ENCODE peak calls at places on chromosomes 13 and 19, in five cellular contexts. C is hepatocyte, P is body of pancreas, J is GM23338, M is psoas muscle. L is an unnamed sample.

GRCh38 chr13:111927181-111927540 is 139.8 kb upstream of the SOX1 start:
- DNase-seq in M (no peak), C (no peak), P (no peak), J (no peak), L (no peak)

GRCh38 chr13:110105136-110105535 is 201.8 kb downstream of the COL4A1 start:
- DNase-seq in C (peak; percentile 3), J (no peak), M (no peak), P (no peak), L (no peak)

GRCh38 chr19:53019684-53020083 is 6.0 kb downstream of the ERVV-1 start:
- DNase-seq in M (no peak), J (peak; percentile 99), C (no peak), P (no peak), L (no peak)

GRCh38 chr13:22428188-22428828 is 752.5 kb upstream of the SGCG start:
- DNase-seq in M (no peak), P (no peak), J (no peak), C (peak; percentile 64), L (no peak)

GRCh38 chr13:58619396-58620113 is 988.0 kb downstream of the PCDH17 start:
- DNase-seq in J (no peak), C (no peak), P (no peak), M (no peak), L (no peak)

GRCh38 chr13:60329221-60329983 is 67.6 kb upstream of the TDRD3 start:
- DNase-seq in M (no peak), J (peak; percentile 87), C (peak; percentile 67), P (peak; percentile 54), L (peak; percentile 22)

GRCh38 chr19:48568345-48568886 is 16.4 kb downstream of the SULT2B1 start:
- DNase-seq in P (peak; percentile 63), J (peak; percentile 65), C (peak; percentile 91), M (peak; percentile 93), L (peak; percentile 81)

GRCh38 chr13:65336916-65337315 is 1893.2 kb downstream of the PCDH9 start:
- DNase-seq in M (no peak), J (no peak), P (no peak), C (no peak), L (no peak)

GRCh38 chr13:110062077-110062776 is 244.7 kb downstream of the COL4A1 start:
- DNase-seq in C (no peak), P (peak; percentile 32), J (no peak), M (peak; percentile 23), L (no peak)

GRCh38 chr13:26561636-26562537 is 4.4 kb downstream of the WASF3 start:
- DNase-seq in C (peak; percentile 14), J (peak; percentile 23), P (no peak), M (no peak), L (no peak)

GRCh38 chr19:56253737-56254136 is 18.8 kb upstream of the EDDM13 start:
- DNase-seq in J (peak; percentile 46), P (no peak), C (peak; percentile 71), M (no peak), L (peak; percentile 51)

GRCh38 chr13:19597523-19597922 is 35.9 kb upstream of the MPHOSPH8 start:
- DNase-seq in M (no peak), C (no peak), P (no peak), J (no peak), L (peak; percentile 11)

GRCh38 chr19:45643024-45643926 is 4.1 kb upstream of the EML2 start:
- DNase-seq in P (peak; percentile 88), M (peak; percentile 83), C (peak; percentile 89), J (peak; percentile 92), L (peak; percentile 70)

GRCh38 chr19:35318679-35319448 is 10.1 kb upstream of the CD22 start:
- DNase-seq in J (no peak), M (peak; percentile 72), P (no peak), C (no peak), L (peak; percentile 90)

GRCh38 chr19:38842439-38843174 is 7.2 kb downstream of the HNRNPL start:
- DNase-seq in M (no peak), C (no peak), P (no peak), J (no peak), L (no peak)

GRCh38 chr13:26050568-26051230 is 1.1 kb downstream of the SHISA2 start:
- DNase-seq in P (no peak), M (peak; percentile 42), C (peak; percentile 45), J (peak; percentile 79), L (no peak)

GRCh38 chr13:30429721-30430694 is 7.7 kb downstream of the UBE2L5 start:
- DNase-seq in P (no peak), C (peak; percentile 58), J (no peak), M (no peak), L (peak; percentile 91)

GRCh38 chr13:20988033-20988908 is 73.1 kb downstream of the LATS2 start:
- DNase-seq in P (no peak), M (no peak), J (no peak), C (no peak), L (no peak)

GRCh38 chr13:30234763-30235162 is 72.6 kb downstream of the KATNAL1 start:
- DNase-seq in J (no peak), P (no peak), C (no peak), M (no peak), L (no peak)

GRCh38 chr13:107992542-107992941 is 222.8 kb downstream of the LIG4 start:
- DNase-seq in C (peak; percentile 51), J (no peak), P (no peak), M (no peak), L (no peak)

GRCh38 chr19:53192771-53193533 is at the start of gene ZNF665:
- DNase-seq in C (peak; percentile 93), J (peak; percentile 95), P (peak; percentile 85), M (peak; percentile 88), L (peak; percentile 46)

GRCh38 chr13:39130298-39130697 is 92.0 kb downstream of the NHLRC3 start:
- DNase-seq in J (peak; percentile 28), M (no peak), C (no peak), P (no peak), L (no peak)

GRCh38 chr19:20247016-20247683 is 80.1 kb downstream of the ZNF486 start:
- DNase-seq in C (peak; percentile 58), M (no peak), P (peak; percentile 67), J (peak; percentile 69), L (no peak)

GRCh38 chr13:114105351-114106225 is 26.8 kb downstream of the RASA3 start:
- DNase-seq in M (peak; percentile 14), J (no peak), C (no peak), P (no peak), L (no peak)

GRCh38 chr13:76035711-76036110 is 399.6 kb downstream of the LMO7 start:
- DNase-seq in J (no peak), M (no peak), C (no peak), P (no peak), L (no peak)

GRCh38 chr19:38316477-38317067 is 825 bp upstream of the YIF1B start:
- DNase-seq in M (no peak), C (no peak), J (no peak), P (no peak), L (no peak)

GRCh38 chr13:48181482-48182145 is 51.4 kb upstream of the ITM2B start:
- DNase-seq in J (no peak), P (no peak), C (no peak), M (no peak), L (no peak)

GRCh38 chr19:18999016-18999758 is 34.1 kb downstream of the SUGP2 start:
- DNase-seq in C (no peak), J (no peak), P (no peak), M (no peak), L (no peak)

GRCh38 chr13:40185393-40185792 is 481.0 kb downstream of the FOXO1 start:
- DNase-seq in P (no peak), J (no peak), M (no peak), C (no peak), L (no peak)

DNA sequence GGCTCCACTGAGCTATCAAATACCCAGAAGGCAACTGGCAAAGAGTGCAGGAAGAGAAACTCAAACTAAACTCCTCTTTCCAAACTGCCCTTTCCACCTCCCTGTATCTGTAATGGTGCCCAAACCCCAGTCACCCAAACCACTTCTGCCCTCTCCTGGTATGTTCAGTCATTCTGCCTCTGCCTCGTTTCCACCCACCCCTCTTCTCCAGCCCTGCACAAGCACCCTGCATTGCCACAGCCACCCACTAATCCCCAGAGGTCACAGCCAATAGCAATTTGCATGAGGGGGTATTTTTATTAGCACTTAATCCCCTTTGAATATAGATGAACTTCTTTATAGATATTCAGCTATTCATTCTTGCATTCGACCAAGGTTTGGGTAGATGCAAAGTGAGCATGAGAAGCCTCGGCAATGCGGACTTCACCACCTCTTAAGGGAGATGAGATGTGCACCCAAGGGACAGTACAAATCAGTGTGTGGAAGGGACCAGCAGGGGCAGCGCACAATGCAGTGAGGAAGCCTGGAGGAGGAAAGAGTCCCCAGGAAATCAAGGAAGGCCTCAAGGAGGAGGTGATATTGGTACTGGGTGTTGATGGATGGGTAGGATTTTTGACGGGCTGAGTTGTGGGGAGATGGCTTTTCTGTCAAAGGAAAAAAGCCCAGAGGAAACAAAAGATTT is 12.4 kb downstream of the TMEM272 start:
- DNase-seq in C (no peak), P (no peak), J (peak; percentile 43), M (peak; percentile 28), L (no peak)
- TF ChIP-seq CTCF in C (peak; percentile 20), P (no peak), J (peak; percentile 42), M (peak; percentile 42), L (no peak)

GRCh38 chr13:33645591-33646554 is 172.1 kb upstream of the RFC3 start:
- DNase-seq in C (no peak), J (no peak), P (no peak), M (no peak), L (no peak)
- H3K27ac ChIP-seq in C (no peak overlapping the region), J (no peak overlapping the region), P (no peak overlapping the region), M (no peak overlapping the region), L (no peak overlapping the region)

DNA sequence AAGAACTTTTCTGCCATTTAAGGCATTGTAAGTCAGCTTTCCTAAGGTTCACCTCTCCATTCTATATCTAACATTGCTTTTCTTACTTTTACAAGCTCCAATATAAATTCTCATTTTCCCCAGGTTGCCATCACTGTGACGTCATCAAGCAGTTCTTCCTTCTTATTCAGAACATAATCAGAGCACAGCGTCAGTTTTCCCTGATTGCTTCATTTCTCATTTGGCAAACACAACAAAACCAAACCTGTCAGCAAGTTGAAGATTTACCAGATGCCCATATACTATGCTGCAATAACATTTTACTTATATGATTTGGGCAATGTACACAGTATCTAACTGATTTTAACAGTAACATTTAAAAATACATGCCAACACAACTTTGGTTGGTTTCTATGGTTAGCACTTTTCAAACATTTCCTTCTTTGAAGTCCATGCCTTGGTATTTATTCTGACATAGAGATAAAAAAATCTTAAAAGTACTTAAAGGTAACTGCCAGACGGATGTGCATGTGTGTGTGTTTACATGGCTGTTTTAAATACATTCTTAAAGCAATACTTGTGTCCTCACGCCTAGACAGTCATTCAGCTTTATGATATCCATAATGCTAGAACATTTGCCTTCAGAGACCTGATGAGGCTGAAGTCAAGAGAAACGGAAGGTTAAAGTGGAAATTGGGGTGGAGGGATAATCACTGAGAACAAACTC is 264.0 kb downstream of the KLF12 start:
- DNase-seq in M (no peak), J (no peak), P (no peak), C (peak; percentile 29), L (no peak)
- TF ChIP-seq CTCF in M (no peak), J (no peak), P (no peak), C (no peak), L (no peak)

GRCh38 chr19:16330368-16330801 is 5.8 kb downstream of the KLF2 start:
- DNase-seq in P (peak; percentile 39), M (peak; percentile 75), C (peak; percentile 83), J (no peak), L (peak; percentile 96)
- H3K27ac ChIP-seq in P (no peak overlapping the region), M (peak overlapping the region; percentile 23), C (no peak overlapping the region), J (no peak overlapping the region), L (peak overlapping the region; percentile 6)

GRCh38 chr19:5628470-5628869 is 5.6 kb downstream of the SAFB start:
- DNase-seq in J (no peak), M (no peak), C (no peak), P (no peak), L (no peak)
- TF ChIP-seq CTCF in J (no peak), M (no peak), C (no peak), P (no peak), L (no peak)